ENCODE peak calls at places on chromosomes 4 and X, in four cellular contexts. W is lower leg skin, G is left ventricle myocardium inferior, Y is GM12865. T is an unnamed sample.

GRCh38 chrX:149504226-149504914 is 736 bp downstream of the IDS start:
- DNase-seq in W (no peak), G (no peak), Y (peak; percentile 77), T (peak; percentile 45)

GRCh38 chr4:1458581-1458980 is 52.3 kb upstream of the NKX1-1 start:
- DNase-seq in G (no peak), W (no peak), Y (no peak), T (no peak)

GRCh38 chrX:40877869-40878268 is 142.5 kb upstream of the MED14 start:
- DNase-seq in G (no peak), W (no peak), Y (peak; percentile 35), T (no peak)

GRCh38 chr4:145937990-145938611 is 522 bp downstream of the ZNF827 start:
- DNase-seq in G (no peak), W (peak; percentile 21), Y (peak; percentile 64), T (peak; percentile 56)

GRCh38 chr4:78612398-78613005 is 60.9 kb downstream of the ANXA3 start:
- DNase-seq in Y (peak; percentile 66), W (no peak), G (no peak), T (peak; percentile 41)

GRCh38 chrX:153723351-153724251 is 586 bp downstream of the BCAP31 start:
- DNase-seq in W (no peak), Y (peak; percentile 67), G (no peak), T (no peak)

GRCh38 chr4:141210168-141210567 is 10.5 kb upstream of the ZNF330 start:
- DNase-seq in G (no peak), W (no peak), Y (no peak), T (no peak)

GRCh38 chrX:13752646-13753045 is 18.1 kb downstream of the OFD1 start:
- DNase-seq in Y (peak; percentile 72), W (no peak), G (no peak), T (no peak)

GRCh38 chrX:48761674-48762471 is at the start of gene GLOD5:
- DNase-seq in W (peak; percentile 32), Y (peak; percentile 23), G (no peak), T (peak; percentile 19)

GRCh38 chrX:46561931-46562721 is 11.4 kb upstream of the CHST7 start:
- DNase-seq in G (no peak), W (no peak), Y (peak; percentile 92), T (no peak)

GRCh38 chr4:83062748-83063147 is 27.8 kb downstream of the COPS4 start:
- DNase-seq in Y (no peak), G (no peak), W (no peak), T (peak; percentile 36)

GRCh38 chr4:148089624-148090023 is 352.6 kb downstream of the NR3C2 start:
- DNase-seq in G (no peak), W (no peak), Y (no peak), T (no peak)

GRCh38 chr4:16843831-16844508 is 54.5 kb downstream of the LDB2 start:
- DNase-seq in G (no peak), W (no peak), Y (no peak), T (peak; percentile 47)

GRCh38 chr4:126955292-126956191 is 677.2 kb upstream of the INTU start:
- DNase-seq in W (no peak), Y (no peak), G (no peak), T (no peak)

GRCh38 chrX:72258174-72258573 is 18.9 kb downstream of the RPS4X start:
- DNase-seq in G (no peak), W (no peak), Y (no peak), T (peak; percentile 92)

GRCh38 chr4:32226201-32226600 is 1506.0 kb downstream of the PCDH7 start:
- DNase-seq in Y (no peak), W (no peak), G (no peak), T (peak; percentile 37)

GRCh38 chr4:12723849-12724447 is 760.2 kb downstream of the RAB28 start:
- DNase-seq in W (no peak), Y (no peak), G (no peak), T (no peak)

GRCh38 chr4:82042042-82042441 is 331.7 kb downstream of the HNRNPD start:
- DNase-seq in W (no peak), G (no peak), Y (no peak), T (no peak)

GRCh38 chrX:23376581-23376980 is 41.9 kb downstream of the PTCHD1 start:
- DNase-seq in G (no peak), Y (no peak), W (no peak), T (no peak)

GRCh38 chr4:8331567-8331955 is 62.0 kb downstream of the HTRA3 start:
- DNase-seq in W (no peak), Y (no peak), G (no peak), T (no peak)

GRCh38 chr4:121519236-121519838 is 138.5 kb upstream of the QRFPR start:
- DNase-seq in G (no peak), Y (no peak), W (no peak), T (no peak)

GRCh38 chr4:152870605-152871004 is 65.5 kb upstream of the FHDC1 start:
- DNase-seq in W (no peak), G (no peak), Y (no peak), T (no peak)

GRCh38 chrX:31500920-31501319 is 429.1 kb upstream of the FTHL17 start:
- DNase-seq in G (no peak), Y (no peak), W (no peak), T (peak; percentile 14)

DNA sequence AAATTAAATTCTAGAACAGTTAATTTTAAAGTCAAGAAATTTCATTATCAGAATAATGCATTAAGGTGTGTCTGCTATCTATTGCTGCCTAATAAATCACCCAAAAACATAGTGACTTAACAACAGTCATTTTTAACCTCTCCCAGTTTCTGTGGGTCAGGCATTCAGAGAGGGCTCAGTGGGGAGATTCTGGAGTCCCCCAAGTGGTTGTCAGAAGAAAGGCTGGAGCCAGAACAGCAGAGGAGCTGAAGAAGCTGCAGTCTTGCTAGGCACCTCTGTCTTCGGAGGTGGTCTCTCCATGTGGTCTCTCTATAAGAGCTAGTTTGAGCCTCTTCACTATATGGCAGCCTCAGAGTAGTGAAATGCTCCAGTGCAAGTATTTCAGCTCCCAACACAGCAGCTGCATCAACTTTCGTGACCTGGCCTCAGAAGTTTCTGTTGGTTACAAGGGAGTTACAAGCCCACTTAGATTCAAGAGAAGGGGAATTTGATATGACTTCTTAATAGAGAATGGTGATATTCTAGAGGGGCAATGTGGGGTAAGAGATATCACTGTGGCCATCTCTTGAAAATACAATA is 9.4 kb upstream of the HOPX start:
- DNase-seq in G (no peak), W (no peak), Y (no peak), T (no peak)
- TF ChIP-seq CTCF in G (no peak), W (no peak), Y (no peak), T (no peak)

DNA sequence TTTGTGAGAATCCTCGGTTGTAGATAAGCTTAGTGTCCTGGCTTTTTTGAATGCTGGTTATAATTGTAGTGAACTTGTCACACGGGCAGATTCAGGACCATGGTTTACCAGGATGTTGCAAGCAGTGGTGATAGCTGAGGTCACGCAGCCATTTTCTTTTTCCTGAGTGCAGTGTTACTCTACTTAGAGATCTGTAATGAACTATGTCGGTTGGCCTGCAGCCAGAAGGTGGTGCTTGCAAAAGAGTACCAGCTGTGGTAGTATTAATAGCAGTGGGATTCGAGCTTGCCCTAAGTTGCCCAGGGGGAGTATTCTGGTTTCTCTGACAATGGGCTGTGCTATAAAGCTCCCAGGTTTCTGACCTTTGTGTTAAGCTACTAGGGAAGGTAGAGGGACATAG is 368.9 kb downstream of the SLITRK2 start:
- DNase-seq in Y (no peak), W (no peak), G (no peak), T (no peak)
- TF ChIP-seq CTCF in Y (no peak), W (no peak), G (no peak), T (no peak)

DNA sequence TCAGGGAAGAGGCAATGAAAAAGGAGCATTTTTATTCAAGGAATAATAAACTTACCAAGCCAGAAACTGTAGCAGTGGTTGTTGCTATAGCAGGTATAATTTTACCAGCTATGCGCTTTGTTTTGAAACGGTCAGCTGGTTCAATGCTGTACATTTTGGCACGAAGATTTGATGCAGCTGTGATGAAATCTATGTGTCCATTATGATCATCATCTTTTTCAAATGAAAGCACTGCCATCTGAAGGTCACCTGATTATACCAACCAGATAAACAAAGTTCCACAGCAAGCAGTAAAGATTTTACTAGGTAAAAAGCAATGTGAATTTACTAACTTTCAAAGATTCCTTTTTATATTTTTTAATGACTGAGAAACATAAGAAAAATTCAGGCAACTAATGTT is 66.4 kb downstream of the STAP1 start:
- DNase-seq in W (no peak), G (no peak), Y (no peak), T (no peak)
- TF ChIP-seq CTCF in W (no peak), G (no peak), Y (no peak), T (no peak)

GRCh38 chr4:74133786-74134499 is 24.0 kb upstream of the MTHFD2L start:
- DNase-seq in W (peak; percentile 78), G (peak; percentile 48), Y (peak; percentile 79), T (peak; percentile 87)

DNA sequence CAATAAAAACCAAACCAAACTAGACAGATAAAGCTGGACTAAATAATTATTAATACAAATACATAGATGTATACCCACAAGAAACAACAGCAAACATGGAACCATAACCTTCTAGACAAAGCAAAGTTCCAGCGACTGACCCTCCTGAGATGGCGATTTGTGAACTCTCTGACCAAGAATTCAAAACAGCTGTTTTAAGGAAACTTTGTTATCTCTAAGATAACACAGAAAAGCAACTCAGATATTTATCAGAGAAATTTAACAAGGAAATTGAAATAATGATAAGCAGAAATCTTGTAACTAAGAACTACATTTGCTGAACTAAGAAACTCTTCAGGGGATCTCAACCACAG is 23.4 kb upstream of the MTHFD2L start:
- DNase-seq in Y (no peak), W (no peak), G (no peak), T (no peak)
- TF ChIP-seq CTCF in Y (no peak), W (no peak), G (no peak), T (no peak)

GRCh38 chr4:149371021-149371420 is 444.6 kb downstream of the IQCM start:
- DNase-seq in W (no peak), G (no peak), Y (peak; percentile 58), T (peak; percentile 45)
- TF ChIP-seq CTCF in W (no peak), G (peak; percentile 56), Y (peak; percentile 25), T (peak; percentile 34)

DNA sequence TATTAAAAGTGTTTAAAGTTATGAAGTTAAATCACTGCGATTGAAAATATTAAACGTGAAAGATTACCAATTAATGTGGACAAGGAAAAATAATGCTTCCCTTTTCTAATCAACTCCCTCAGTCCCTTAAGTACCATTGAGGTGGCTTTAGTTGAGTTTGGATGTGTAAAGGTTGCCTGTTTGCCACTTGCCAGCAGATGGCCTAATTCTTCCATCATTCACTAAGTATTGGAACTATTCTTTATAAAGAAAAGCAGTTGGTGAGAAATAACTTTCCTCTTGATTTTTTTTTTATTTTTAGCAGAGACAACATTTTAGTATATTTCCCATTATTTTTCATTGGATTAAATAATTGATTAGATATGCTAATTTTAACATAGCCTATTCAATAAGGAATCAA is 295.9 kb upstream of the TACR3 start:
- DNase-seq in Y (peak; percentile 53), W (no peak), G (no peak), T (no peak)
- TF ChIP-seq CTCF in Y (peak; percentile 41), W (no peak), G (peak; percentile 47), T (no peak)

T was measured in foreskin fibroblast.